ENCODE peak calls at places on chromosome 1, in ten cellular contexts. One of them, this sample, is unnamed. For H3K36me3, the result is how much of the 10 kb centered on the place peaks cover.

GRCh38 chr1:112517646-112518045 is 8.9 kb downstream of the WNT2B start:
- DNase-seq in kidney epithelial cell: no peak
- DNase-seq in suprapubic skin: no peak
- DNase-seq in GM23338: no peak
- DNase-seq in adipocyte: no peak
- DNase-seq in CD8-positive, alpha-beta T cell: no peak
- DNase-seq in cardiac muscle cell: no peak
- DNase-seq in fibroblast of lung: no peak
- DNase-seq in endothelial cell of umbilical vein: no peak
- DNase-seq in PC-9: no peak
- DNase-seq in this sample: no peak

GRCh38 chr1:223364685-223365382 is 858 bp upstream of the SUSD4 start:
- DNase-seq in PC-9: no peak
- DNase-seq in fibroblast of lung: peak
- DNase-seq in CD8-positive, alpha-beta T cell: peak
- DNase-seq in GM23338: peak
- DNase-seq in kidney epithelial cell: no peak
- DNase-seq in endothelial cell of umbilical vein: no peak
- DNase-seq in suprapubic skin: no peak
- DNase-seq in cardiac muscle cell: peak
- DNase-seq in adipocyte: no peak
- DNase-seq in this sample: peak

GRCh38 chr1:212651521-212651920 is 43.0 kb downstream of the ATF3 start:
- DNase-seq in kidney epithelial cell: no peak
- DNase-seq in adipocyte: peak
- DNase-seq in CD8-positive, alpha-beta T cell: no peak
- DNase-seq in endothelial cell of umbilical vein: no peak
- DNase-seq in cardiac muscle cell: no peak
- DNase-seq in suprapubic skin: no peak
- DNase-seq in PC-9: no peak
- DNase-seq in fibroblast of lung: peak
- DNase-seq in GM23338: no peak
- DNase-seq in this sample: no peak

GRCh38 chr1:88892146-88892877 is 945 bp upstream of the GTF2B start:
- DNase-seq in PC-9: peak
- DNase-seq in fibroblast of lung: peak
- DNase-seq in CD8-positive, alpha-beta T cell: no peak
- DNase-seq in adipocyte: peak
- DNase-seq in endothelial cell of umbilical vein: peak
- DNase-seq in suprapubic skin: no peak
- DNase-seq in GM23338: peak
- DNase-seq in cardiac muscle cell: no peak
- DNase-seq in kidney epithelial cell: no peak
- DNase-seq in this sample: peak

GRCh38 chr1:117793396-117793795 is 136.0 kb downstream of the GDAP2 start:
- DNase-seq in CD8-positive, alpha-beta T cell: no peak
- DNase-seq in PC-9: no peak
- DNase-seq in adipocyte: no peak
- DNase-seq in fibroblast of lung: no peak
- DNase-seq in cardiac muscle cell: no peak
- DNase-seq in kidney epithelial cell: no peak
- DNase-seq in endothelial cell of umbilical vein: no peak
- DNase-seq in suprapubic skin: no peak
- DNase-seq in GM23338: no peak
- DNase-seq in this sample: no peak

GRCh38 chr1:234605983-234606730 is 3.8 kb downstream of the IRF2BP2 start:
- DNase-seq in CD8-positive, alpha-beta T cell: peak
- DNase-seq in PC-9: peak
- DNase-seq in suprapubic skin: no peak
- DNase-seq in adipocyte: peak
- DNase-seq in endothelial cell of umbilical vein: peak
- DNase-seq in fibroblast of lung: peak
- DNase-seq in GM23338: no peak
- DNase-seq in cardiac muscle cell: no peak
- DNase-seq in kidney epithelial cell: no peak
- DNase-seq in this sample: no peak

GRCh38 chr1:77560741-77561140 is 121.7 kb downstream of the ZZZ3 start:
- DNase-seq in adipocyte: no peak
- DNase-seq in CD8-positive, alpha-beta T cell: no peak
- DNase-seq in kidney epithelial cell: no peak
- DNase-seq in GM23338: no peak
- DNase-seq in suprapubic skin: no peak
- DNase-seq in endothelial cell of umbilical vein: no peak
- DNase-seq in cardiac muscle cell: no peak
- DNase-seq in fibroblast of lung: peak
- DNase-seq in PC-9: no peak
- DNase-seq in this sample: no peak

GRCh38 chr1:26283871-26284596 is 4.1 kb downstream of the SH3BGRL3 start:
- DNase-seq in endothelial cell of umbilical vein: no peak
- DNase-seq in fibroblast of lung: no peak
- DNase-seq in suprapubic skin: peak
- DNase-seq in kidney epithelial cell: no peak
- DNase-seq in GM23338: no peak
- DNase-seq in PC-9: no peak
- DNase-seq in adipocyte: no peak
- DNase-seq in cardiac muscle cell: no peak
- DNase-seq in CD8-positive, alpha-beta T cell: no peak
- DNase-seq in this sample: no peak

GRCh38 chr1:53256744-53257453 is 18.6 kb upstream of the MAGOH start:
- DNase-seq in suprapubic skin: no peak
- DNase-seq in kidney epithelial cell: no peak
- DNase-seq in GM23338: no peak
- DNase-seq in adipocyte: no peak
- DNase-seq in endothelial cell of umbilical vein: no peak
- DNase-seq in fibroblast of lung: no peak
- DNase-seq in cardiac muscle cell: peak
- DNase-seq in CD8-positive, alpha-beta T cell: no peak
- DNase-seq in PC-9: no peak
- DNase-seq in this sample: no peak

GRCh38 chr1:53258216-53258615 is 19.9 kb upstream of the MAGOH start:
- DNase-seq in CD8-positive, alpha-beta T cell: no peak
- DNase-seq in cardiac muscle cell: no peak
- DNase-seq in adipocyte: no peak
- DNase-seq in kidney epithelial cell: no peak
- DNase-seq in PC-9: no peak
- DNase-seq in fibroblast of lung: no peak
- DNase-seq in suprapubic skin: no peak
- DNase-seq in endothelial cell of umbilical vein: no peak
- DNase-seq in GM23338: no peak
- DNase-seq in this sample: no peak

GRCh38 chr1:53254011-53254640 is 15.8 kb upstream of the MAGOH start:
- DNase-seq in CD8-positive, alpha-beta T cell: no peak
- DNase-seq in PC-9: no peak
- DNase-seq in kidney epithelial cell: no peak
- DNase-seq in adipocyte: peak
- DNase-seq in cardiac muscle cell: peak
- DNase-seq in suprapubic skin: no peak
- DNase-seq in GM23338: no peak
- DNase-seq in fibroblast of lung: peak
- DNase-seq in endothelial cell of umbilical vein: no peak
- DNase-seq in this sample: no peak

GRCh38 chr1:53257454-53258081 is 19.2 kb upstream of the MAGOH start:
- DNase-seq in GM23338: no peak
- DNase-seq in PC-9: no peak
- DNase-seq in kidney epithelial cell: no peak
- DNase-seq in endothelial cell of umbilical vein: no peak
- DNase-seq in fibroblast of lung: no peak
- DNase-seq in adipocyte: no peak
- DNase-seq in suprapubic skin: no peak
- DNase-seq in CD8-positive, alpha-beta T cell: no peak
- DNase-seq in cardiac muscle cell: no peak
- DNase-seq in this sample: no peak

GRCh38 chr1:53255031-53255430 is 16.7 kb upstream of the MAGOH start:
- DNase-seq in fibroblast of lung: no peak
- DNase-seq in kidney epithelial cell: no peak
- DNase-seq in adipocyte: no peak
- DNase-seq in endothelial cell of umbilical vein: no peak
- DNase-seq in cardiac muscle cell: no peak
- DNase-seq in PC-9: no peak
- DNase-seq in CD8-positive, alpha-beta T cell: no peak
- DNase-seq in GM23338: no peak
- DNase-seq in suprapubic skin: no peak
- DNase-seq in this sample: no peak
- H3K36me3 ChIP-seq in fibroblast of lung: under half
- H3K36me3 ChIP-seq in kidney epithelial cell: under half
- H3K36me3 ChIP-seq in adipocyte: under half
- H3K36me3 ChIP-seq in endothelial cell of umbilical vein: under half
- H3K36me3 ChIP-seq in cardiac muscle cell: under half
- H3K36me3 ChIP-seq in PC-9: under half
- H3K36me3 ChIP-seq in CD8-positive, alpha-beta T cell: under half
- H3K36me3 ChIP-seq in GM23338: half or more
- H3K36me3 ChIP-seq in suprapubic skin: under half
- H3K36me3 ChIP-seq in this sample: half or more

DNA sequence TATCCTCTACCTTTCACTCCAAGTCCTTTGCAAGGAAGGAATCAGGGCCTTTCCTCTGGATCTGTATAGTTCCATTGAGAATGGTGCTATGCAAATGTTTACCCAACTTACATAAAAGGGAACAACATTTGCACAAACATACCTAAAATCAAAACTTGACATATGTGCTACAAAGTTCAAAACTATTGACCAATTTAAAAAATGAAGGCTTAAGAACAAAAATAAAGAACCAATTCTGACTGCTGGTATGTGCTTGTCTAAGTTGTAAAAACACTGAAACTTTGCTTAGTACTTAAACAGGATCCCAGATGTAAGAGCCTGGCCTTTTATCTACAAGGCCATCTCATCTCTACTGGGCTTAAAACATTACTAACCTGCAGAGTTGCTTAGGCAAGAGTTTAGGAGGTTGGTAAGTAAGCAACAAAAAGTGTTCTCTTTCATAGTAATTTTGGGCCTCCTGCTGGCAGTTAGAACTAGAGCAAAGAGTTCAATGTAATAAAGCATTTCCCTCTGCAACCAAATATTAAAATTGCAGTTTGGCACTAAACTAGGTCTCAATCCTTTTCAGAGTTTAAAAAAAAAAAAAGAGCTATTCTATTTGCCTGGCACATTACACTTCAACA is 2.0 kb downstream of the SCMH1 start:
- DNase-seq in CD8-positive, alpha-beta T cell: no peak
- DNase-seq in kidney epithelial cell: no peak
- DNase-seq in PC-9: peak
- DNase-seq in fibroblast of lung: peak
- DNase-seq in cardiac muscle cell: no peak
- DNase-seq in adipocyte: peak
- DNase-seq in suprapubic skin: no peak
- DNase-seq in GM23338: no peak
- DNase-seq in endothelial cell of umbilical vein: peak
- DNase-seq in this sample: no peak
- H3K4me3 ChIP-seq in CD8-positive, alpha-beta T cell: no peak
- H3K4me3 ChIP-seq in kidney epithelial cell: no peak
- H3K4me3 ChIP-seq in PC-9: no peak
- H3K4me3 ChIP-seq in fibroblast of lung: peak
- H3K4me3 ChIP-seq in cardiac muscle cell: peak
- H3K4me3 ChIP-seq in adipocyte: peak
- H3K4me3 ChIP-seq in suprapubic skin: no peak
- H3K4me3 ChIP-seq in GM23338: no peak
- H3K4me3 ChIP-seq in endothelial cell of umbilical vein: no peak
- H3K4me3 ChIP-seq in this sample: no peak

DNA sequence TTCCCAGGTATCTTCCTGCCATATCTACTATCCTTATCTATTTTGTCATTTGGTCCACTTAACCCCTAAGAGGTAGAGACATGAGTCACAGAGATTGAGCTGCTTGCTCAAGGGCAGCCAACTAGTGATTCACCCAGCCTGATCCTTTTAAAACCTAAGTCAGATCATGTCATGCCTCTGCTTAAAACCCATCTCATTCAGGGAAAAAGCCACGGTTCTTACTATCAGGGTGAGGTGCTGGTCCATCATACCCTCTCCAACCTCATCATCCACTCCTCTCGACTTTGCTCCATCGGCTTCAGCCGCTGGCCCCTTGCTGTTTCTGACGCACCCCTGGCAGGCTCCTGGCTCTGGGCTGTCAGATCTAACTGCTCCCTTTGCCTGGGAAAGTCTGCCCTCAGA is 14.4 kb upstream of the PPP1R15B start:
- DNase-seq in kidney epithelial cell: peak
- DNase-seq in cardiac muscle cell: no peak
- DNase-seq in PC-9: peak
- DNase-seq in fibroblast of lung: peak
- DNase-seq in suprapubic skin: no peak
- DNase-seq in adipocyte: peak
- DNase-seq in GM23338: no peak
- DNase-seq in CD8-positive, alpha-beta T cell: no peak
- DNase-seq in endothelial cell of umbilical vein: no peak
- DNase-seq in this sample: no peak
- H3K36me3 ChIP-seq in kidney epithelial cell: under half
- H3K36me3 ChIP-seq in cardiac muscle cell: under half
- H3K36me3 ChIP-seq in PC-9: half or more
- H3K36me3 ChIP-seq in fibroblast of lung: under half
- H3K36me3 ChIP-seq in suprapubic skin: half or more
- H3K36me3 ChIP-seq in adipocyte: under half
- H3K36me3 ChIP-seq in GM23338: under half
- H3K36me3 ChIP-seq in CD8-positive, alpha-beta T cell: under half
- H3K36me3 ChIP-seq in endothelial cell of umbilical vein: under half
- H3K36me3 ChIP-seq in this sample: under half

GRCh38 chr1:19463204-19463803 is 22.0 kb downstream of the CAPZB start:
- DNase-seq in cardiac muscle cell: no peak
- DNase-seq in endothelial cell of umbilical vein: no peak
- DNase-seq in kidney epithelial cell: no peak
- DNase-seq in GM23338: no peak
- DNase-seq in fibroblast of lung: no peak
- DNase-seq in CD8-positive, alpha-beta T cell: peak
- DNase-seq in PC-9: no peak
- DNase-seq in adipocyte: no peak
- DNase-seq in suprapubic skin: no peak
- DNase-seq in this sample: peak

GRCh38 chr1:19466112-19466561 is 19.2 kb downstream of the CAPZB start:
- DNase-seq in cardiac muscle cell: no peak
- DNase-seq in suprapubic skin: no peak
- DNase-seq in fibroblast of lung: no peak
- DNase-seq in CD8-positive, alpha-beta T cell: peak
- DNase-seq in GM23338: no peak
- DNase-seq in PC-9: no peak
- DNase-seq in kidney epithelial cell: no peak
- DNase-seq in endothelial cell of umbilical vein: no peak
- DNase-seq in adipocyte: no peak
- DNase-seq in this sample: peak

GRCh38 chr1:19462781-19463180 is 22.6 kb downstream of the CAPZB start:
- DNase-seq in suprapubic skin: no peak
- DNase-seq in endothelial cell of umbilical vein: no peak
- DNase-seq in kidney epithelial cell: no peak
- DNase-seq in CD8-positive, alpha-beta T cell: no peak
- DNase-seq in cardiac muscle cell: no peak
- DNase-seq in fibroblast of lung: no peak
- DNase-seq in GM23338: no peak
- DNase-seq in adipocyte: no peak
- DNase-seq in PC-9: no peak
- DNase-seq in this sample: no peak

GRCh38 chr1:19465650-19466049 is 19.7 kb downstream of the CAPZB start:
- DNase-seq in suprapubic skin: no peak
- DNase-seq in kidney epithelial cell: no peak
- DNase-seq in endothelial cell of umbilical vein: no peak
- DNase-seq in PC-9: no peak
- DNase-seq in adipocyte: no peak
- DNase-seq in cardiac muscle cell: no peak
- DNase-seq in GM23338: no peak
- DNase-seq in fibroblast of lung: no peak
- DNase-seq in CD8-positive, alpha-beta T cell: no peak
- DNase-seq in this sample: no peak

DNA sequence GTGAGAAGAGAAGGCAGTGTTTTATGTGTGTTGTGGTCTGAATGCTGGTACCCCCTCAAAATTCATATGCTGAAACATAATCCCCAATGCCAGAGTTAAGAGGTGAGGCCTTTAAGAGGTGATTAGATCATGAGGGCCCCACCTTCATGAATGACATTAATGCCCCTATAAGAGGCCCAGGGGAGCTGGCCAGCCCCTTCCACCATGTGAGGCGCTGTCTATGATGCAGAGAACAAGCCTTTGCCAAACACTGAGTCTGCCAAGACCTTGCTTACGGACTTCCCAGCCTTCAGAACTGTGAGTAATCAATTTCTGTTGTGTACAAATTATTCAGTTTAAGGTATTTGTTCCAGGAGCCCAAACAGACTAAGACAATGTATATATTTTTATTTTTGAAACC is 20.2 kb downstream of the CAPZB start:
- DNase-seq in endothelial cell of umbilical vein: no peak
- DNase-seq in adipocyte: no peak
- DNase-seq in CD8-positive, alpha-beta T cell: no peak
- DNase-seq in fibroblast of lung: peak
- DNase-seq in kidney epithelial cell: no peak
- DNase-seq in cardiac muscle cell: no peak
- DNase-seq in suprapubic skin: no peak
- DNase-seq in PC-9: no peak
- DNase-seq in GM23338: no peak
- DNase-seq in this sample: no peak
- H3K4me3 ChIP-seq in endothelial cell of umbilical vein: no peak
- H3K4me3 ChIP-seq in adipocyte: no peak
- H3K4me3 ChIP-seq in CD8-positive, alpha-beta T cell: no peak
- H3K4me3 ChIP-seq in fibroblast of lung: no peak
- H3K4me3 ChIP-seq in kidney epithelial cell: no peak
- H3K4me3 ChIP-seq in cardiac muscle cell: no peak
- H3K4me3 ChIP-seq in suprapubic skin: no peak
- H3K4me3 ChIP-seq in PC-9: no peak
- H3K4me3 ChIP-seq in GM23338: no peak
- H3K4me3 ChIP-seq in this sample: no peak